ENCODE peak calls at places on chromosomes 6 and 20, in six cellular contexts. One of them, this sample, is unnamed.

GRCh38 chr6:41063884-41064285 is 8.3 kb downstream of the OARD1 start:
- DNase-seq in MM.1S: no peak
- DNase-seq in HCT116: no peak
- DNase-seq in neural progenitor cell: no peak
- DNase-seq in PC-3: no peak
- DNase-seq in hepatocyte: no peak
- DNase-seq in this sample: no peak

GRCh38 chr6:71510057-71510713 is 221.6 kb downstream of the OGFRL1 start:
- DNase-seq in HCT116: peak; percentile 27
- DNase-seq in hepatocyte: peak; percentile 63
- DNase-seq in MM.1S: peak; percentile 78
- DNase-seq in PC-3: peak; percentile 60
- DNase-seq in neural progenitor cell: peak; percentile 46
- DNase-seq in this sample: peak; percentile 65

GRCh38 chr6:134908906-134909516 is 40.9 kb downstream of the ALDH8A1 start:
- DNase-seq in hepatocyte: peak; percentile 59
- DNase-seq in MM.1S: no peak
- DNase-seq in PC-3: peak; percentile 84
- DNase-seq in neural progenitor cell: no peak
- DNase-seq in HCT116: peak; percentile 64
- DNase-seq in this sample: no peak

GRCh38 chr6:83862776-83863471 is 3.4 kb downstream of the CYB5R4 start:
- DNase-seq in HCT116: no peak
- DNase-seq in PC-3: no peak
- DNase-seq in MM.1S: peak; percentile 60
- DNase-seq in hepatocyte: no peak
- DNase-seq in neural progenitor cell: no peak
- DNase-seq in this sample: peak; percentile 50

GRCh38 chr6:52541135-52541534 is 35.7 kb downstream of the TRAM2 start:
- DNase-seq in HCT116: no peak
- DNase-seq in PC-3: no peak
- DNase-seq in MM.1S: no peak
- DNase-seq in neural progenitor cell: no peak
- DNase-seq in hepatocyte: no peak
- DNase-seq in this sample: no peak

GRCh38 chr6:160135922-160136655 is 14.5 kb downstream of the SLC22A1 start:
- DNase-seq in PC-3: no peak
- DNase-seq in HCT116: no peak
- DNase-seq in neural progenitor cell: no peak
- DNase-seq in hepatocyte: no peak
- DNase-seq in MM.1S: no peak
- DNase-seq in this sample: no peak

GRCh38 chr6:87921034-87921433 is 126.6 kb upstream of the SPACA1 start:
- DNase-seq in PC-3: no peak
- DNase-seq in neural progenitor cell: no peak
- DNase-seq in MM.1S: no peak
- DNase-seq in hepatocyte: no peak
- DNase-seq in HCT116: no peak
- DNase-seq in this sample: peak; percentile 85

GRCh38 chr6:24520929-24521546 is 26.3 kb downstream of the ALDH5A1 start:
- DNase-seq in HCT116: peak; percentile 23
- DNase-seq in neural progenitor cell: peak; percentile 67
- DNase-seq in hepatocyte: peak; percentile 69
- DNase-seq in MM.1S: peak; percentile 45
- DNase-seq in PC-3: peak; percentile 67
- DNase-seq in this sample: peak; percentile 80

GRCh38 chr6:15399651-15400470 is 154.0 kb downstream of the JARID2 start:
- DNase-seq in PC-3: peak; percentile 69
- DNase-seq in HCT116: no peak
- DNase-seq in neural progenitor cell: peak; percentile 55
- DNase-seq in MM.1S: no peak
- DNase-seq in hepatocyte: peak; percentile 75
- DNase-seq in this sample: no peak

GRCh38 chr6:87487555-87487954 is 14.8 kb downstream of the SLC35A1 start:
- DNase-seq in hepatocyte: no peak
- DNase-seq in PC-3: no peak
- DNase-seq in HCT116: no peak
- DNase-seq in MM.1S: no peak
- DNase-seq in neural progenitor cell: no peak
- DNase-seq in this sample: no peak

GRCh38 chr6:117495425-117495824 is 13.0 kb downstream of the DCBLD1 start:
- DNase-seq in neural progenitor cell: no peak
- DNase-seq in HCT116: no peak
- DNase-seq in MM.1S: no peak
- DNase-seq in hepatocyte: no peak
- DNase-seq in PC-3: no peak
- DNase-seq in this sample: no peak

GRCh38 chr6:43391448-43392031 is 22.1 kb upstream of the ZNF318 start:
- DNase-seq in hepatocyte: peak; percentile 15
- DNase-seq in MM.1S: no peak
- DNase-seq in HCT116: no peak
- DNase-seq in PC-3: no peak
- DNase-seq in neural progenitor cell: no peak
- DNase-seq in this sample: no peak

DNA sequence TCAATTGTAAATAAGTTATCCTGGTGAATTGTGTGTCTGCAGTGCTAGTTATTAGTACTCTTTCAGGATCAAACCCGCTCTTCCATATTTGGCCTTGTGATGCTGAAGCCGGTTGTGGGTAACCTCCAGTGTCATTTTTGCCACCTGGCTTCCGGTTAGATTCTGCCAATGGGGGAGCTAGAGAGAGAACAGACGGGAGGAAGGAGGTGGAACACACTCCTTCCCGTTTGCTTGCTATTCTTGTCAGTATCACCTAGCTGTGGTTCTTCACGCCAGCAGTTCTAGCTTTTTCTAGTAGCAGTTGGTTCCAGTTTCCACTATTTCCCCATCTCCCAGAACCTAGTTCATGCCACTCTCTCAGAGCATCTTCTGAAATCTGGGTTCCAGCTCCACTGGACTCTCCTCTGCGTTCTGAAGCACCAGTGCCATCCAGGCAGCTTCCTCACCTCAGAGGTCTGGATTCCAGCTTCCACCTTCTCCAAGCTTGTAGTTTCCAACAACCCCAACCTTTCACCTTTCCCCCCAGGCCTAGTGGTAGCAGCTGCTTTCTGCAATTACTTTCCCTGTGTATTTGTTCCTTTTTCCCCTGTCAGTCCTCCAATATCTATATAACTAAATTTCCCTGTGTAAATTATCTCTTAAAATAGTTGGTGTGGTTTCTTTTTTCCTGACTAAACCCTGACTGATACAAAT is 46.9 kb upstream of the LOC128125822 start:
- DNase-seq in MM.1S: no peak
- DNase-seq in hepatocyte: no peak
- DNase-seq in neural progenitor cell: no peak
- DNase-seq in HCT116: peak; percentile 37
- DNase-seq in PC-3: no peak
- DNase-seq in this sample: peak; percentile 52
- TF ChIP-seq EZH2phosphoT487 in MM.1S: no peak
- TF ChIP-seq EZH2phosphoT487 in hepatocyte: no peak
- TF ChIP-seq EZH2phosphoT487 in neural progenitor cell: no peak
- TF ChIP-seq EZH2phosphoT487 in HCT116: no peak
- TF ChIP-seq EZH2phosphoT487 in PC-3: no peak
- TF ChIP-seq EZH2phosphoT487 in this sample: no peak

GRCh38 chr6:18261877-18262276 is 2.5 kb downstream of the DEK start:
- DNase-seq in MM.1S: no peak
- DNase-seq in HCT116: no peak
- DNase-seq in PC-3: no peak
- DNase-seq in hepatocyte: no peak
- DNase-seq in neural progenitor cell: peak; percentile 44
- DNase-seq in this sample: no peak
- H3K4me1 ChIP-seq in MM.1S: peaks cover 25% of the 10 kb centered on the region
- H3K4me1 ChIP-seq in HCT116: peaks cover 47% of the 10 kb centered on the region
- H3K4me1 ChIP-seq in PC-3: peaks cover 37% of the 10 kb centered on the region
- H3K4me1 ChIP-seq in hepatocyte: peaks cover 9% of the 10 kb centered on the region
- H3K4me1 ChIP-seq in neural progenitor cell: peaks cover 28% of the 10 kb centered on the region
- H3K4me1 ChIP-seq in this sample: peaks cover 41% of the 10 kb centered on the region

GRCh38 chr6:169700296-169700695 is 1.5 kb downstream of the WDR27 start:
- DNase-seq in neural progenitor cell: no peak
- DNase-seq in hepatocyte: peak; percentile 53
- DNase-seq in PC-3: no peak
- DNase-seq in HCT116: no peak
- DNase-seq in MM.1S: no peak
- DNase-seq in this sample: no peak
- TF ChIP-seq CTCF in neural progenitor cell: no peak
- TF ChIP-seq CTCF in hepatocyte: no peak
- TF ChIP-seq CTCF in PC-3: no peak
- TF ChIP-seq CTCF in HCT116: no peak
- TF ChIP-seq CTCF in MM.1S: no peak
- TF ChIP-seq CTCF in this sample: no peak

GRCh38 chr20:15937179-15937578 is 636.1 kb downstream of the KIF16B start:
- DNase-seq in HCT116: no peak
- DNase-seq in MM.1S: no peak
- DNase-seq in hepatocyte: no peak
- DNase-seq in neural progenitor cell: peak; percentile 71
- DNase-seq in PC-3: no peak
- DNase-seq in this sample: peak; percentile 60
- TF ChIP-seq EZH2phosphoT487 in HCT116: no peak
- TF ChIP-seq EZH2phosphoT487 in MM.1S: no peak
- TF ChIP-seq EZH2phosphoT487 in hepatocyte: no peak
- TF ChIP-seq EZH2phosphoT487 in neural progenitor cell: no peak
- TF ChIP-seq EZH2phosphoT487 in PC-3: no peak
- TF ChIP-seq EZH2phosphoT487 in this sample: no peak